ENCODE peak calls at places on chromosomes 1 and 21, in four cellular contexts. U is heart left ventricle; S is CD8-positive, alpha-beta memory T cell; X is NCI-H345. E is an unnamed sample.
A peak's percentile ranks its signal among the peaks of the same experiment; 100 is the strongest.

GRCh38 chr1:93908394-93909145 is 660 bp downstream of the GCLM start:
- DNase-seq in U (peak; percentile 73), S (peak; percentile 62), X (peak; percentile 34), E (peak; percentile 62)

GRCh38 chr1:66933887-66934700 is 9.3 kb downstream of the MIER1 start:
- DNase-seq in U (no peak), S (no peak), X (no peak), E (no peak)

GRCh38 chr1:10529096-10529495 is 54.3 kb downstream of the PEX14 start:
- DNase-seq in U (no peak), S (no peak), X (no peak), E (no peak)

GRCh38 chr1:165306543-165307434 is 49.7 kb downstream of the LMX1A start:
- DNase-seq in U (no peak), S (no peak), X (no peak), E (no peak)

GRCh38 chr1:4965346-4965726 is 310.9 kb downstream of the AJAP1 start:
- DNase-seq in U (no peak), S (no peak), X (no peak), E (no peak)

GRCh38 chr1:61322008-61322744 is 239.8 kb downstream of the NFIA start:
- DNase-seq in U (no peak), S (no peak), X (no peak), E (no peak)

GRCh38 chr1:119384591-119384990 is 16.0 kb downstream of the HAO2 start:
- DNase-seq in U (no peak), S (no peak), X (no peak), E (no peak)

GRCh38 chr1:234874291-234875288 is 254.0 kb downstream of the TOMM20 start:
- DNase-seq in U (no peak), S (no peak), X (no peak), E (no peak)

GRCh38 chr1:110243146-110243545 is 33.0 kb downstream of the KCNC4 start:
- DNase-seq in U (no peak), S (no peak), X (peak; percentile 28), E (no peak)

GRCh38 chr1:36351222-36351977 is 28.0 kb upstream of the EVA1B start:
- DNase-seq in U (peak; percentile 54), S (no peak), X (no peak), E (no peak)

GRCh38 chr1:2128189-2128901 is 66.2 kb downstream of the FAAP20 start:
- DNase-seq in U (peak; percentile 48), S (no peak), X (no peak), E (no peak)

GRCh38 chr21:35923971-35924370 is 136.4 kb downstream of the SETD4 start:
- DNase-seq in U (no peak), S (no peak), X (no peak), E (no peak)

GRCh38 chr1:168116327-168116799 is 20.4 kb downstream of the GPR161 start:
- DNase-seq in U (no peak), S (no peak), X (peak; percentile 27), E (no peak)

GRCh38 chr1:93753766-93754763 is 72.4 kb upstream of the BCAR3 start:
- DNase-seq in U (no peak), S (no peak), X (no peak), E (no peak)

GRCh38 chr1:150268342-150268705 is 492 bp downstream of the APH1A start:
- DNase-seq in U (no peak), S (peak; percentile 47), X (peak; percentile 45), E (no peak)